ENCODE peak calls at places on chromosomes 7 and 10, in six cellular contexts. One of them, this sample, is unnamed.

GRCh38 chr7:121163699-121164098 is 165.1 kb upstream of the WNT16 start:
- DNase-seq in foreskin fibroblast: no peak
- DNase-seq in GM12865: no peak
- DNase-seq in body of pancreas: no peak
- DNase-seq in lower lobe of right lung: no peak
- DNase-seq in esophagus muscularis mucosa: no peak
- DNase-seq in this sample: no peak

GRCh38 chr10:13830385-13830784 is 243.6 kb downstream of the PRPF18 start:
- DNase-seq in esophagus muscularis mucosa: no peak
- DNase-seq in body of pancreas: no peak
- DNase-seq in GM12865: no peak
- DNase-seq in lower lobe of right lung: no peak
- DNase-seq in foreskin fibroblast: no peak
- DNase-seq in this sample: no peak

GRCh38 chr7:25391295-25391861 is 163.1 kb upstream of the NPVF start:
- DNase-seq in lower lobe of right lung: no peak
- DNase-seq in GM12865: no peak
- DNase-seq in esophagus muscularis mucosa: no peak
- DNase-seq in foreskin fibroblast: peak; percentile 4
- DNase-seq in body of pancreas: no peak
- DNase-seq in this sample: no peak

GRCh38 chr10:13039761-13040160 is 38.2 kb upstream of the CCDC3 start:
- DNase-seq in GM12865: no peak
- DNase-seq in lower lobe of right lung: no peak
- DNase-seq in body of pancreas: no peak
- DNase-seq in esophagus muscularis mucosa: no peak
- DNase-seq in foreskin fibroblast: no peak
- DNase-seq in this sample: no peak

GRCh38 chr10:18140149-18140956 is at the start of gene CACNB2:
- DNase-seq in esophagus muscularis mucosa: no peak
- DNase-seq in lower lobe of right lung: peak; percentile 57
- DNase-seq in foreskin fibroblast: peak; percentile 38
- DNase-seq in GM12865: no peak
- DNase-seq in body of pancreas: peak; percentile 79
- DNase-seq in this sample: no peak

GRCh38 chr10:128712661-128713060 is 586.4 kb upstream of the MKI67 start:
- DNase-seq in foreskin fibroblast: no peak
- DNase-seq in esophagus muscularis mucosa: no peak
- DNase-seq in body of pancreas: no peak
- DNase-seq in GM12865: no peak
- DNase-seq in lower lobe of right lung: no peak
- DNase-seq in this sample: no peak

GRCh38 chr10:75009426-75009825 is 102.0 kb upstream of the SAMD8 start:
- DNase-seq in body of pancreas: no peak
- DNase-seq in GM12865: no peak
- DNase-seq in esophagus muscularis mucosa: no peak
- DNase-seq in lower lobe of right lung: no peak
- DNase-seq in foreskin fibroblast: no peak
- DNase-seq in this sample: no peak

GRCh38 chr10:110527731-110528171 is 30.0 kb downstream of the DUSP5 start:
- DNase-seq in GM12865: no peak
- DNase-seq in body of pancreas: no peak
- DNase-seq in esophagus muscularis mucosa: no peak
- DNase-seq in foreskin fibroblast: no peak
- DNase-seq in lower lobe of right lung: no peak
- DNase-seq in this sample: no peak

GRCh38 chr7:142785841-142786250 is 15.1 kb downstream of the PRSS2 start:
- DNase-seq in GM12865: no peak
- DNase-seq in body of pancreas: no peak
- DNase-seq in foreskin fibroblast: no peak
- DNase-seq in esophagus muscularis mucosa: no peak
- DNase-seq in lower lobe of right lung: no peak
- DNase-seq in this sample: no peak

GRCh38 chr7:79453558-79454324 is at the start of gene MAGI2:
- DNase-seq in foreskin fibroblast: peak; percentile 88
- DNase-seq in lower lobe of right lung: peak; percentile 83
- DNase-seq in GM12865: no peak
- DNase-seq in esophagus muscularis mucosa: peak; percentile 94
- DNase-seq in body of pancreas: peak; percentile 42
- DNase-seq in this sample: no peak

GRCh38 chr10:120490288-120490687 is 33.3 kb downstream of the PLPP4 start:
- DNase-seq in foreskin fibroblast: no peak
- DNase-seq in lower lobe of right lung: no peak
- DNase-seq in body of pancreas: no peak
- DNase-seq in GM12865: no peak
- DNase-seq in esophagus muscularis mucosa: peak; percentile 68
- DNase-seq in this sample: no peak

GRCh38 chr7:158093156-158093796 is 494.3 kb downstream of the PTPRN2 start:
- DNase-seq in body of pancreas: no peak
- DNase-seq in esophagus muscularis mucosa: no peak
- DNase-seq in foreskin fibroblast: no peak
- DNase-seq in lower lobe of right lung: peak; percentile 17
- DNase-seq in GM12865: no peak
- DNase-seq in this sample: peak; percentile 27

GRCh38 chr7:44967571-44968446 is 11.0 kb downstream of the MYO1G start:
- DNase-seq in GM12865: no peak
- DNase-seq in body of pancreas: peak; percentile 49
- DNase-seq in esophagus muscularis mucosa: no peak
- DNase-seq in lower lobe of right lung: no peak
- DNase-seq in foreskin fibroblast: no peak
- DNase-seq in this sample: no peak

GRCh38 chr7:148973256-148973655 is 55.0 kb downstream of the PDIA4 start:
- DNase-seq in foreskin fibroblast: no peak
- DNase-seq in esophagus muscularis mucosa: no peak
- DNase-seq in body of pancreas: no peak
- DNase-seq in lower lobe of right lung: no peak
- DNase-seq in GM12865: no peak
- DNase-seq in this sample: no peak

GRCh38 chr7:95545007-95545615 is 51.2 kb downstream of the PDK4 start:
- DNase-seq in GM12865: no peak
- DNase-seq in esophagus muscularis mucosa: no peak
- DNase-seq in lower lobe of right lung: no peak
- DNase-seq in foreskin fibroblast: peak; percentile 50
- DNase-seq in body of pancreas: peak; percentile 71
- DNase-seq in this sample: no peak

GRCh38 chr10:74882831-74883230 is 56.4 kb downstream of the KAT6B start:
- DNase-seq in lower lobe of right lung: no peak
- DNase-seq in foreskin fibroblast: no peak
- DNase-seq in GM12865: no peak
- DNase-seq in body of pancreas: no peak
- DNase-seq in esophagus muscularis mucosa: no peak
- DNase-seq in this sample: no peak

GRCh38 chr10:123381271-123381670 is 227.1 kb downstream of the BUB3 start:
- DNase-seq in GM12865: no peak
- DNase-seq in lower lobe of right lung: no peak
- DNase-seq in foreskin fibroblast: no peak
- DNase-seq in esophagus muscularis mucosa: no peak
- DNase-seq in body of pancreas: no peak
- DNase-seq in this sample: no peak

GRCh38 chr10:123378302-123378701 is 224.1 kb downstream of the BUB3 start:
- DNase-seq in body of pancreas: no peak
- DNase-seq in esophagus muscularis mucosa: no peak
- DNase-seq in GM12865: no peak
- DNase-seq in lower lobe of right lung: no peak
- DNase-seq in foreskin fibroblast: no peak
- DNase-seq in this sample: no peak

GRCh38 chr10:123377883-123378282 is 223.7 kb downstream of the BUB3 start:
- DNase-seq in GM12865: no peak
- DNase-seq in lower lobe of right lung: no peak
- DNase-seq in body of pancreas: no peak
- DNase-seq in esophagus muscularis mucosa: no peak
- DNase-seq in foreskin fibroblast: no peak
- DNase-seq in this sample: no peak

GRCh38 chr10:123379156-123379555 is 225.0 kb downstream of the BUB3 start:
- DNase-seq in body of pancreas: no peak
- DNase-seq in lower lobe of right lung: no peak
- DNase-seq in GM12865: no peak
- DNase-seq in esophagus muscularis mucosa: no peak
- DNase-seq in foreskin fibroblast: no peak
- DNase-seq in this sample: no peak

DNA sequence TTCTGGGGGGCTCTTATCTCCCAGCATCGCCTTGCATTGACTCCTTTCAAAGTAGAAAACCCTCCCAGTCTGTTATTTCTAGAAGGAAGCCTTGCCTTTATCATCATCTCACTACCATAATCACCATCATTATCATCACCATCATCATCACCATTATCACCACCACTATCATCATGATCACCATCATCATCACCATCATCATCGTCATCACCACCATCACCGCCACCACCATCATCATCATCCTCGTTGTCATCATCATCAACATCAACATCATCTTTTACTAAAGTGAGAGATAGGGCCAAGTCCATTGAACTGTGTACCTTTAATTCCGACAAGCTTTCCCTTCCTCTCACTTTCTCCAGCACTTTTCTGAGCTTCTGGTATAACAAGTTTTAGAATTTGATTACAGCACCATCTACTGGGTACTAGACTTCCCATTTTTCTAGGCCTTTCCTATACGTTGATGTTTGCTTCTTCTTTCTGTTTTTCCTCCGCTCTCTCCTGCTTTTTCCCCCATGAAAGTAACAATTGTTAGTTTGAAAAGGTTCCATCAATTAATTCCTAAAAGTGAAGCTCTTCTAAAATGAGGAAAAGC is 226.4 kb downstream of the BUB3 start:
- DNase-seq in GM12865: peak; percentile 38
- DNase-seq in esophagus muscularis mucosa: no peak
- DNase-seq in body of pancreas: no peak
- DNase-seq in foreskin fibroblast: no peak
- DNase-seq in lower lobe of right lung: no peak
- DNase-seq in this sample: no peak
- TF ChIP-seq CTCF in GM12865: peak; percentile 31
- TF ChIP-seq CTCF in esophagus muscularis mucosa: peak; percentile 7
- TF ChIP-seq CTCF in body of pancreas: peak; percentile 28
- TF ChIP-seq CTCF in foreskin fibroblast: no peak
- TF ChIP-seq CTCF in lower lobe of right lung: peak; percentile 15
- TF ChIP-seq CTCF in this sample: no peak

DNA sequence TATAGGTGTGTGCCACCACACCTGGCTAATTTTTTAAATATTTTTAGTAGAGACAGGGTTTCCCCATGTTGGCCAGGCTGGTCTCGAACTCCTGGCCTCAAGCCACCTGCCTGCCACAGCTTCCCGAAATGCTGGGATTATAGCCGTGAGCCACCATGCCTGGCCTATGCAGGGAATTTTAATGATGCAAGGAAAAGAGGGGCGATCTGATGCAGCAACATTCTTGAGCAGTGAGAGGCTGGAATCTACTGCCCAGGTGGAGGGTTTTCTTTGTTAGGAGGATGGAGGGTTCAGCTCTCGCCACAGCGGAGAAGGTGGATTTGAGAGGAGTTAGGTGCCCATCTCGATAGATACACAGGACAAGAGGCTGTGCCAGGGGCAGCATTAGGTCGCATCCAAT is 332.3 kb downstream of the GATA3 start:
- DNase-seq in lower lobe of right lung: no peak
- DNase-seq in body of pancreas: no peak
- DNase-seq in esophagus muscularis mucosa: no peak
- DNase-seq in GM12865: no peak
- DNase-seq in foreskin fibroblast: no peak
- DNase-seq in this sample: no peak
- TF ChIP-seq CTCF in lower lobe of right lung: no peak
- TF ChIP-seq CTCF in body of pancreas: no peak
- TF ChIP-seq CTCF in esophagus muscularis mucosa: no peak
- TF ChIP-seq CTCF in GM12865: no peak
- TF ChIP-seq CTCF in foreskin fibroblast: no peak
- TF ChIP-seq CTCF in this sample: no peak

GRCh38 chr7:33836797-33837355 is 68.5 kb upstream of the BMPER start:
- DNase-seq in foreskin fibroblast: no peak
- DNase-seq in lower lobe of right lung: no peak
- DNase-seq in body of pancreas: no peak
- DNase-seq in esophagus muscularis mucosa: no peak
- DNase-seq in GM12865: peak; percentile 15
- DNase-seq in this sample: no peak
- TF ChIP-seq CTCF in foreskin fibroblast: no peak
- TF ChIP-seq CTCF in lower lobe of right lung: no peak
- TF ChIP-seq CTCF in body of pancreas: no peak
- TF ChIP-seq CTCF in esophagus muscularis mucosa: no peak
- TF ChIP-seq CTCF in GM12865: peak; percentile 32
- TF ChIP-seq CTCF in this sample: no peak

DNA sequence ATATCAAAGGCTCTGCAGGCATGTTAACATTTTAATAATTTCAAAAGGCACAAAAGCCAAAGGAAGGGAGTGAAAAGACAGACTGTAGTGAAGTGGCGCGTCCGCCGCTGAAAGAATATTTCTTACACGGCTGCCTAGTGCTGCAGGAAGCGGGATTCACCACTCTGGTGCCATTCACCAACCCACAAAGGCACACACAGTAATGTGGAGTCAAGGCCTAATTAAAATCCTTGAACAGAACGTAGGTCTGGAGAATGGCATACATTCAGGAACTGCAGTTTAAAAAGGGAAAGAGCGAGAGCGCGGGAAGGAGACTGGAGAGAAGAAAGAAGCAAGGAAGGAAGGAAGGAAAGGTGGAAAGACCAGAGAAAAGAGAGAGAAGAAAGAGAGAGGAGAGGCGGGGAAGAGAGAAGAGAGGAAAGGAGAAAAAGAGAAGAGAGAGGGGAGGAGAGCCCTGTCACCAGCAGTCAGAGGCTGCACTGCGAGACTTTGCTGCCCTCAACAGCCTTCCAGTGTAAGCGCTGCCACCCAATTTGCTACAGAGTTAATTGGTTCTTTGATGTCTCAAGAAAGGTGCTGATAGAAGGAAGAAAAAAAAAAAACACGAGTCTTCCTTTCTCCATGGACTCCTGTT is 554.0 kb downstream of the MDFIC start:
- DNase-seq in foreskin fibroblast: no peak
- DNase-seq in lower lobe of right lung: no peak
- DNase-seq in GM12865: peak; percentile 33
- DNase-seq in body of pancreas: no peak
- DNase-seq in esophagus muscularis mucosa: no peak
- DNase-seq in this sample: no peak
- TF ChIP-seq CTCF in foreskin fibroblast: no peak
- TF ChIP-seq CTCF in lower lobe of right lung: no peak
- TF ChIP-seq CTCF in GM12865: peak; percentile 30
- TF ChIP-seq CTCF in body of pancreas: no peak
- TF ChIP-seq CTCF in esophagus muscularis mucosa: no peak
- TF ChIP-seq CTCF in this sample: no peak

DNA sequence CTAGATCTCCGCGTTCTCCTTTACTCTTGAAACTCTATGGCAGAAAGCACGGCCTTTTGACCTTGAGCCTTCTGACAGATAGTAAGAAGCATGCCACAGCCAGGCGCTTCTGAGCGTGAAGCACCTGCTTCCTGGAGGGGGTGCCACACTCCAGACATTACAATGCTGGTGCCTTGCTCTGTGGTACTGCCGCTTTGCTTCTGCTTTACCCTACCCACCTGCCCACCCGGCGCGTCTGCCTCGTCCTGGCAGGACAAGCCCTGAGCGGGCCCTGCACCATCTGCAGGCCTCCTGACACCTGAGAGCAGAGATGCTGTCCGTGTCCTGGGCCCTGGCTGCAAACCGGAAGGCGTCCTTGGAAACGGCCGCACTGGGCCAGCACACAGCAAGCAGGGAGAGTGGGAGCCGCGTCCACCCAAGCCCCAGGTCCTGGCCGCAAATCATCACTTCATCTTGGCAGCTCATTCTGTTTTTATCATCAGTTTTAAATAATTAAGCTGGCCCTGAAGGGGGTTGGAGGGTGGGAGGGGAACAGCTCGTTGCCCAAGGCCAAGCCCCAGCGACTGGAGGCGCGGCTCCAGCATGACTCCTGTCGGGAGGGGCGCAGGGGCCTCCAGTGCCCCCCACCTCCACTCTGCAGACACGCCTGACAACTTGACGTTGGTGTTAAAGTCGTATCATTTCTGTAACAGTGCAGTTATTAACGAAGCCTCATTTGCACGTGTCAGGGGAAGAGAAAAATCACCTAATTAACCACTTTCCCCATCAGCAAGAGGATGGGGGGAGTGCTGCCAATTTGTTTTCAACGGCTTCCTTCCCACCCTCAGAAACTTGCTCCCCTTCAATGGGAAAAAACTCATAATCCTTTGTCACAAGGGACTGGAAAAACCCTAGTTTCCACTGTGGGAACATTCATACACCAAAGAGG is 132.2 kb downstream of the MAD1L1 start:
- DNase-seq in GM12865: peak; percentile 84
- DNase-seq in lower lobe of right lung: no peak
- DNase-seq in esophagus muscularis mucosa: no peak
- DNase-seq in body of pancreas: no peak
- DNase-seq in foreskin fibroblast: no peak
- DNase-seq in this sample: no peak
- TF ChIP-seq CTCF in GM12865: peak; percentile 35
- TF ChIP-seq CTCF in lower lobe of right lung: no peak
- TF ChIP-seq CTCF in esophagus muscularis mucosa: no peak
- TF ChIP-seq CTCF in body of pancreas: no peak
- TF ChIP-seq CTCF in foreskin fibroblast: no peak
- TF ChIP-seq CTCF in this sample: no peak